ENCODE peak calls at places on chromosomes 16 and 17, in five cellular contexts. One of them, this sample, is unnamed.

GRCh38 chr17:74117999-74118421 is 85.5 kb upstream of the RPL38 start:
- DNase-seq in immature natural killer cell: no peak
- DNase-seq in activated naive CD4-positive, alpha-beta T cell treated with anti-CD3 and anti-CD28 coated beads, Interleukin-2, amount 50 U/mL, for 16 hours: no peak
- DNase-seq in HTR-8/SVneo: no peak
- DNase-seq in activated CD4-positive, alpha-beta T cell treated with anti-CD3 and anti-CD28 coated beads for 36 hours: no peak
- DNase-seq in this sample: no peak

GRCh38 chr16:13697013-13697412 is 222.9 kb upstream of the ERCC4 start:
- DNase-seq in immature natural killer cell: no peak
- DNase-seq in activated naive CD4-positive, alpha-beta T cell treated with anti-CD3 and anti-CD28 coated beads, Interleukin-2, amount 50 U/mL, for 16 hours: no peak
- DNase-seq in HTR-8/SVneo: no peak
- DNase-seq in activated CD4-positive, alpha-beta T cell treated with anti-CD3 and anti-CD28 coated beads for 36 hours: no peak
- DNase-seq in this sample: no peak

GRCh38 chr17:16512011-16512410 is 20.0 kb upstream of the LRRC75A start:
- DNase-seq in immature natural killer cell: no peak
- DNase-seq in activated naive CD4-positive, alpha-beta T cell treated with anti-CD3 and anti-CD28 coated beads, Interleukin-2, amount 50 U/mL, for 16 hours: no peak
- DNase-seq in HTR-8/SVneo: no peak
- DNase-seq in activated CD4-positive, alpha-beta T cell treated with anti-CD3 and anti-CD28 coated beads for 36 hours: no peak
- DNase-seq in this sample: no peak

GRCh38 chr17:44061446-44061845 is 5.0 kb downstream of the LSM12 start:
- DNase-seq in immature natural killer cell: no peak
- DNase-seq in activated naive CD4-positive, alpha-beta T cell treated with anti-CD3 and anti-CD28 coated beads, Interleukin-2, amount 50 U/mL, for 16 hours: no peak
- DNase-seq in HTR-8/SVneo: no peak
- DNase-seq in activated CD4-positive, alpha-beta T cell treated with anti-CD3 and anti-CD28 coated beads for 36 hours: no peak
- DNase-seq in this sample: no peak

GRCh38 chr16:26668026-26668425 is 398.7 kb upstream of the C16orf82 start:
- DNase-seq in immature natural killer cell: no peak
- DNase-seq in activated naive CD4-positive, alpha-beta T cell treated with anti-CD3 and anti-CD28 coated beads, Interleukin-2, amount 50 U/mL, for 16 hours: no peak
- DNase-seq in HTR-8/SVneo: no peak
- DNase-seq in activated CD4-positive, alpha-beta T cell treated with anti-CD3 and anti-CD28 coated beads for 36 hours: no peak
- DNase-seq in this sample: no peak

GRCh38 chr16:84266451-84266850 is 26.6 kb upstream of the KCNG4 start:
- DNase-seq in immature natural killer cell: no peak
- DNase-seq in activated naive CD4-positive, alpha-beta T cell treated with anti-CD3 and anti-CD28 coated beads, Interleukin-2, amount 50 U/mL, for 16 hours: no peak
- DNase-seq in HTR-8/SVneo: peak; percentile 69
- DNase-seq in activated CD4-positive, alpha-beta T cell treated with anti-CD3 and anti-CD28 coated beads for 36 hours: peak; percentile 62
- DNase-seq in this sample: peak; percentile 4

GRCh38 chr17:29070795-29071194 is 27.9 kb downstream of the PIPOX start:
- DNase-seq in immature natural killer cell: no peak
- DNase-seq in activated naive CD4-positive, alpha-beta T cell treated with anti-CD3 and anti-CD28 coated beads, Interleukin-2, amount 50 U/mL, for 16 hours: no peak
- DNase-seq in HTR-8/SVneo: no peak
- DNase-seq in activated CD4-positive, alpha-beta T cell treated with anti-CD3 and anti-CD28 coated beads for 36 hours: no peak
- DNase-seq in this sample: no peak

GRCh38 chr17:7001562-7001961 is 5.7 kb downstream of the ALOX12 start:
- DNase-seq in immature natural killer cell: no peak
- DNase-seq in activated naive CD4-positive, alpha-beta T cell treated with anti-CD3 and anti-CD28 coated beads, Interleukin-2, amount 50 U/mL, for 16 hours: peak; percentile 53
- DNase-seq in HTR-8/SVneo: no peak
- DNase-seq in activated CD4-positive, alpha-beta T cell treated with anti-CD3 and anti-CD28 coated beads for 36 hours: peak; percentile 70
- DNase-seq in this sample: peak; percentile 18

GRCh38 chr17:28738680-28739384 is 5.0 kb upstream of the TRAF4 start:
- DNase-seq in immature natural killer cell: no peak
- DNase-seq in activated naive CD4-positive, alpha-beta T cell treated with anti-CD3 and anti-CD28 coated beads, Interleukin-2, amount 50 U/mL, for 16 hours: peak; percentile 74
- DNase-seq in HTR-8/SVneo: no peak
- DNase-seq in activated CD4-positive, alpha-beta T cell treated with anti-CD3 and anti-CD28 coated beads for 36 hours: peak; percentile 68
- DNase-seq in this sample: peak; percentile 91

GRCh38 chr16:87575027-87575804 is 27.1 kb upstream of the JPH3 start:
- DNase-seq in immature natural killer cell: no peak
- DNase-seq in activated naive CD4-positive, alpha-beta T cell treated with anti-CD3 and anti-CD28 coated beads, Interleukin-2, amount 50 U/mL, for 16 hours: no peak
- DNase-seq in HTR-8/SVneo: no peak
- DNase-seq in activated CD4-positive, alpha-beta T cell treated with anti-CD3 and anti-CD28 coated beads for 36 hours: no peak
- DNase-seq in this sample: no peak

GRCh38 chr16:88759245-88759975 is 25.6 kb downstream of the PIEZO1 start:
- DNase-seq in immature natural killer cell: no peak
- DNase-seq in activated naive CD4-positive, alpha-beta T cell treated with anti-CD3 and anti-CD28 coated beads, Interleukin-2, amount 50 U/mL, for 16 hours: peak; percentile 51
- DNase-seq in HTR-8/SVneo: no peak
- DNase-seq in activated CD4-positive, alpha-beta T cell treated with anti-CD3 and anti-CD28 coated beads for 36 hours: peak; percentile 65
- DNase-seq in this sample: no peak

GRCh38 chr17:20988896-20989295 is 53.9 kb downstream of the USP22 start:
- DNase-seq in immature natural killer cell: no peak
- DNase-seq in activated naive CD4-positive, alpha-beta T cell treated with anti-CD3 and anti-CD28 coated beads, Interleukin-2, amount 50 U/mL, for 16 hours: no peak
- DNase-seq in HTR-8/SVneo: no peak
- DNase-seq in activated CD4-positive, alpha-beta T cell treated with anti-CD3 and anti-CD28 coated beads for 36 hours: no peak
- DNase-seq in this sample: no peak

GRCh38 chr17:45020354-45021138 is 30.9 kb downstream of the DCAKD start:
- DNase-seq in immature natural killer cell: no peak
- DNase-seq in activated naive CD4-positive, alpha-beta T cell treated with anti-CD3 and anti-CD28 coated beads, Interleukin-2, amount 50 U/mL, for 16 hours: no peak
- DNase-seq in HTR-8/SVneo: no peak
- DNase-seq in activated CD4-positive, alpha-beta T cell treated with anti-CD3 and anti-CD28 coated beads for 36 hours: no peak
- DNase-seq in this sample: no peak

GRCh38 chr17:70563301-70563820 is 394.0 kb downstream of the KCNJ2 start:
- DNase-seq in immature natural killer cell: no peak
- DNase-seq in activated naive CD4-positive, alpha-beta T cell treated with anti-CD3 and anti-CD28 coated beads, Interleukin-2, amount 50 U/mL, for 16 hours: no peak
- DNase-seq in HTR-8/SVneo: no peak
- DNase-seq in activated CD4-positive, alpha-beta T cell treated with anti-CD3 and anti-CD28 coated beads for 36 hours: no peak
- DNase-seq in this sample: no peak

GRCh38 chr16:31135535-31136286 is at the start of gene PRSS8:
- DNase-seq in immature natural killer cell: no peak
- DNase-seq in activated naive CD4-positive, alpha-beta T cell treated with anti-CD3 and anti-CD28 coated beads, Interleukin-2, amount 50 U/mL, for 16 hours: no peak
- DNase-seq in HTR-8/SVneo: no peak
- DNase-seq in activated CD4-positive, alpha-beta T cell treated with anti-CD3 and anti-CD28 coated beads for 36 hours: peak; percentile 27
- DNase-seq in this sample: no peak

GRCh38 chr16:55835578-55835977 is 2.7 kb upstream of the CES1 start:
- DNase-seq in immature natural killer cell: no peak
- DNase-seq in activated naive CD4-positive, alpha-beta T cell treated with anti-CD3 and anti-CD28 coated beads, Interleukin-2, amount 50 U/mL, for 16 hours: no peak
- DNase-seq in HTR-8/SVneo: no peak
- DNase-seq in activated CD4-positive, alpha-beta T cell treated with anti-CD3 and anti-CD28 coated beads for 36 hours: no peak
- DNase-seq in this sample: no peak

GRCh38 chr16:2029350-2029749 is 2.6 kb downstream of the NHERF2 start:
- DNase-seq in immature natural killer cell: no peak
- DNase-seq in activated naive CD4-positive, alpha-beta T cell treated with anti-CD3 and anti-CD28 coated beads, Interleukin-2, amount 50 U/mL, for 16 hours: no peak
- DNase-seq in HTR-8/SVneo: no peak
- DNase-seq in activated CD4-positive, alpha-beta T cell treated with anti-CD3 and anti-CD28 coated beads for 36 hours: no peak
- DNase-seq in this sample: no peak

GRCh38 chr16:89831810-89832328 is 3.6 kb downstream of the SPIRE2 start:
- DNase-seq in immature natural killer cell: no peak
- DNase-seq in activated naive CD4-positive, alpha-beta T cell treated with anti-CD3 and anti-CD28 coated beads, Interleukin-2, amount 50 U/mL, for 16 hours: no peak
- DNase-seq in HTR-8/SVneo: no peak
- DNase-seq in activated CD4-positive, alpha-beta T cell treated with anti-CD3 and anti-CD28 coated beads for 36 hours: no peak
- DNase-seq in this sample: no peak

GRCh38 chr16:80372341-80372740 is 168.5 kb upstream of the DYNLRB2 start:
- DNase-seq in immature natural killer cell: no peak
- DNase-seq in activated naive CD4-positive, alpha-beta T cell treated with anti-CD3 and anti-CD28 coated beads, Interleukin-2, amount 50 U/mL, for 16 hours: no peak
- DNase-seq in HTR-8/SVneo: no peak
- DNase-seq in activated CD4-positive, alpha-beta T cell treated with anti-CD3 and anti-CD28 coated beads for 36 hours: no peak
- DNase-seq in this sample: no peak

GRCh38 chr17:1872254-1872653 is 42.4 kb downstream of the RPA1 start:
- DNase-seq in immature natural killer cell: no peak
- DNase-seq in activated naive CD4-positive, alpha-beta T cell treated with anti-CD3 and anti-CD28 coated beads, Interleukin-2, amount 50 U/mL, for 16 hours: no peak
- DNase-seq in HTR-8/SVneo: no peak
- DNase-seq in activated CD4-positive, alpha-beta T cell treated with anti-CD3 and anti-CD28 coated beads for 36 hours: no peak
- DNase-seq in this sample: no peak

GRCh38 chr16:74029122-74029805 is 267.4 kb upstream of the PSMD7 start:
- DNase-seq in immature natural killer cell: no peak
- DNase-seq in activated naive CD4-positive, alpha-beta T cell treated with anti-CD3 and anti-CD28 coated beads, Interleukin-2, amount 50 U/mL, for 16 hours: no peak
- DNase-seq in HTR-8/SVneo: no peak
- DNase-seq in activated CD4-positive, alpha-beta T cell treated with anti-CD3 and anti-CD28 coated beads for 36 hours: no peak
- DNase-seq in this sample: no peak

GRCh38 chr17:78991017-78991783 is 11.5 kb upstream of the LGALS3BP start:
- DNase-seq in immature natural killer cell: no peak
- DNase-seq in activated naive CD4-positive, alpha-beta T cell treated with anti-CD3 and anti-CD28 coated beads, Interleukin-2, amount 50 U/mL, for 16 hours: peak; percentile 7
- DNase-seq in HTR-8/SVneo: no peak
- DNase-seq in activated CD4-positive, alpha-beta T cell treated with anti-CD3 and anti-CD28 coated beads for 36 hours: no peak
- DNase-seq in this sample: no peak

GRCh38 chr17:78933025-78933958 is 8.1 kb upstream of the TIMP2 start:
- DNase-seq in immature natural killer cell: peak; percentile 34
- DNase-seq in activated naive CD4-positive, alpha-beta T cell treated with anti-CD3 and anti-CD28 coated beads, Interleukin-2, amount 50 U/mL, for 16 hours: no peak
- DNase-seq in HTR-8/SVneo: peak; percentile 84
- DNase-seq in activated CD4-positive, alpha-beta T cell treated with anti-CD3 and anti-CD28 coated beads for 36 hours: peak; percentile 75
- DNase-seq in this sample: no peak

GRCh38 chr16:84839956-84840355 is 20.2 kb downstream of the CRISPLD2 start:
- DNase-seq in immature natural killer cell: no peak
- DNase-seq in activated naive CD4-positive, alpha-beta T cell treated with anti-CD3 and anti-CD28 coated beads, Interleukin-2, amount 50 U/mL, for 16 hours: no peak
- DNase-seq in HTR-8/SVneo: peak; percentile 84
- DNase-seq in activated CD4-positive, alpha-beta T cell treated with anti-CD3 and anti-CD28 coated beads for 36 hours: no peak
- DNase-seq in this sample: no peak

This sample was measured in naive B cell.